ENCODE peak calls at places on chromosomes 2 and 18, in five cellular contexts. Z is IMR-90, X is psoas muscle, N is cardiac muscle cell, L is upper lobe of right lung. B is an unnamed sample.

GRCh38 chr18:46369323-46369722 is 265.1 kb downstream of the HAUS1 start:
- DNase-seq in Z (no peak), X (no peak), N (no peak), L (no peak), B (no peak)

GRCh38 chr2:70089220-70089945 is 2.1 kb downstream of the PCBP1 start:
- DNase-seq in Z (no peak), X (peak; percentile 44), N (peak; percentile 43), L (no peak), B (no peak)

GRCh38 chr2:142974288-142975024 is 97.0 kb downstream of the KYNU start:
- DNase-seq in Z (peak; percentile 55), X (no peak), N (peak; percentile 55), L (no peak), B (no peak)

GRCh38 chr2:34305587-34305986 is 706.5 kb upstream of the FAM98A start:
- DNase-seq in Z (no peak), X (no peak), N (no peak), L (no peak), B (no peak)

GRCh38 chr2:14301331-14301730 is 331.2 kb upstream of the LRATD1 start:
- DNase-seq in Z (no peak), X (no peak), N (no peak), L (no peak), B (no peak)

GRCh38 chr18:3898866-3899613 is 449.1 kb downstream of the TGIF1 start:
- DNase-seq in Z (no peak), X (no peak), N (no peak), L (no peak), B (no peak)

GRCh38 chr2:100018794-100019193 is 123.6 kb downstream of the AFF3 start:
- DNase-seq in Z (peak; percentile 91), X (no peak), N (no peak), L (no peak), B (no peak)

GRCh38 chr18:51234117-51235010 is 36.9 kb upstream of the MEX3C start:
- DNase-seq in Z (no peak), X (no peak), N (peak; percentile 63), L (no peak), B (no peak)

GRCh38 chr2:68693947-68694346 is 40.7 kb upstream of the ARHGAP25 start:
- DNase-seq in Z (no peak), X (no peak), N (no peak), L (no peak), B (no peak)

GRCh38 chr2:239443666-239444567 is 43.1 kb upstream of the HDAC4 start:
- DNase-seq in Z (peak; percentile 2), X (no peak), N (peak; percentile 34), L (no peak), B (peak; percentile 66)

GRCh38 chr2:215423928-215424540 is 11.8 kb downstream of the FN1 start:
- DNase-seq in Z (no peak), X (no peak), N (peak; percentile 64), L (no peak), B (no peak)

GRCh38 chr2:55311444-55311870 is 42.4 kb upstream of the MTIF2 start:
- DNase-seq in Z (peak; percentile 56), X (no peak), N (peak; percentile 44), L (no peak), B (no peak)

GRCh38 chr2:52934354-52934898 is 833.2 kb upstream of the CHAC2 start:
- DNase-seq in Z (peak; percentile 91), X (no peak), N (peak; percentile 51), L (no peak), B (no peak)

GRCh38 chr18:14089781-14090180 is 42.5 kb downstream of the ZNF519 start:
- DNase-seq in Z (peak; percentile 18), X (no peak), N (no peak), L (no peak), B (no peak)

GRCh38 chr2:20225294-20226151 is 593 bp upstream of the SDC1 start:
- DNase-seq in Z (peak; percentile 50), X (peak; percentile 41), N (peak; percentile 42), L (peak; percentile 91), B (peak; percentile 64)

GRCh38 chr2:112157472-112157871 is 19.3 kb downstream of the FBLN7 start:
- DNase-seq in Z (no peak), X (no peak), N (peak; percentile 20), L (no peak), B (no peak)

GRCh38 chr2:133063792-133064191 is 393.8 kb upstream of the LYPD1 start:
- DNase-seq in Z (peak; percentile 72), X (no peak), N (peak; percentile 43), L (no peak), B (no peak)

GRCh38 chr2:169328785-169329184 is 33.5 kb downstream of the LRP2 start:
- DNase-seq in Z (no peak), X (no peak), N (no peak), L (no peak), B (no peak)

GRCh38 chr2:233486778-233487552 is 79.6 kb downstream of the USP40 start:
- DNase-seq in Z (peak; percentile 94), X (no peak), N (peak; percentile 62), L (peak; percentile 67), B (no peak)

GRCh38 chr2:189293164-189293563 is 113.6 kb upstream of the COL5A2 start:
- DNase-seq in Z (peak; percentile 85), X (no peak), N (peak; percentile 73), L (no peak), B (no peak)

GRCh38 chr2:23404426-23404825 is 19.4 kb downstream of the KLHL29 start:
- DNase-seq in Z (peak; percentile 91), X (no peak), N (peak; percentile 83), L (no peak), B (no peak)

GRCh38 chr18:8936646-8937045 is 165.9 kb upstream of the NDUFV2 start:
- DNase-seq in Z (no peak), X (no peak), N (no peak), L (no peak), B (no peak)

GRCh38 chr2:2716771-2717170 is 385.7 kb upstream of the MYT1L start:
- DNase-seq in Z (no peak), X (no peak), N (no peak), L (no peak), B (no peak)

DNA sequence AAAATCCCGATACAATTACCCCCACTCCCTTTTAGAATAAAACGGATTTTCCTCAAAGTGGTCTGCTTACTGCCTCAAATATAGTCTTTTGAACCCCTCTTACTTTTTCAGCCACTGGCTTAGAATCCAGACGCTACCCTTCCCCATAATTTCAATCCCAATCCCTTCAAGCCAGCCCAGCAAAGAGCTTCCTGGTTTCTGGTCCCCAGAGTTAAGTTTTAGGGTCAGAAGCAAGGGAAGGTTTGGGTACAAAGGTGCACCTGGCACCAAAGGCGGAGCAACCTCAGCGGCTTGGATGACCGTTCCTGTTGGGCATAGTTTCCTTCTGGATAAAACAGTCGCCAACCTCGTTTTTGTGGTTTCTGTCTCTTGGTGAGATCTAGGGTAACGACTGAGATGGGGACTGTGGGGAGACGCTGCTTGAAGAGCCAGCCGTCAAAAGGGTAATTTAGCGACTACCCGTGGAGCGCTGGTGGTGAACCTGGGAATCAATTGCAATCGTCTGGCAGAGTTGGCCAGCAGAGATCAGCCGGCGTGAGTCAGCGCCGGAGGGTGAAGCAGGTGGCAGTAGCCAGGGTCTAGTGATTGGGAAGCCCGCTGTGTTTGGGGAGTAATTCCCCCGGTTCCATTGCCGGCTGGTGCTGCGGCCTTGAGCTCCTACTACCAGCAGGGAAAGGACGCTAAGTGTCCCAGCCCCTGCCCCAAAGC is 1.6 kb downstream of the FEV start:
- DNase-seq in Z (no peak), X (no peak), N (no peak), L (no peak), B (no peak)
- H3K27me3 ChIP-seq in Z (peaks cover 78% of the 10 kb centered on the region), X (peaks cover 39% of the 10 kb centered on the region), N (peaks cover 100% of the 10 kb centered on the region), L (peaks cover 99% of the 10 kb centered on the region), B (peaks cover 59% of the 10 kb centered on the region)

GRCh38 chr2:9768388-9768787 is 74.9 kb upstream of the TAF1B start:
- DNase-seq in Z (no peak), X (no peak), N (no peak), L (no peak), B (no peak)
- TF ChIP-seq CTCF in Z (peak; percentile 37), X (peak; percentile 40), N (no peak), L (no peak), B (peak; percentile 14)

GRCh38 chr2:227450196-227450851 is 21.6 kb upstream of the AGFG1 start:
- DNase-seq in Z (no peak), X (no peak), N (peak; percentile 42), L (no peak), B (no peak)
- H3K27ac ChIP-seq in Z (no peak overlapping the region), X (no peak overlapping the region), N (no peak overlapping the region), L (peak overlapping the region; percentile 40), B (no peak overlapping the region)

DNA sequence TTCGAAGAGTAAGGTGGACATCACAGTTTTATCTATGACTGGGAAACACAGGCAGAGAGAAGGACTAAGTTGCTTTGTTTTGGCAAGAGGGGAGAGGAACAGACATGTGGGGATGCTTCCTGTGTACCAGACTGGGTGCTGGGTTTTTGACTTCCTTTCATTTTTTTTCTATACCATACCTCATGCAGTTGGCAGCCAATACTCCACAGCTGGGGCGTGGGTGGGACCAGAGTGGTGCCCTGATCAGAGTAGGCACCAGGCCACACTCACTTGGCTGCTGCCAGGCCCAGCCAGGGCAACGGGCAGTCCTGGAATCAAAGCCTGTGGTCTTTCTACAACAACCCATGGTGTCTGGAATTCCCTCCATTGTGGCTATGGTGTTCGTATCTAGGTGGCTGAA is 45.2 kb downstream of the SH3RF3 start:
- DNase-seq in Z (no peak), X (no peak), N (no peak), L (no peak), B (no peak)
- H3K27me3 ChIP-seq in Z (no peaks in the 10 kb centered on the region), X (no peaks in the 10 kb centered on the region), N (no peaks in the 10 kb centered on the region), L (no peaks in the 10 kb centered on the region), B (no peaks in the 10 kb centered on the region)

GRCh38 chr2:130805613-130806012 is 31.1 kb upstream of the ARHGEF4 start:
- DNase-seq in Z (no peak), X (no peak), N (no peak), L (no peak), B (no peak)
- TF ChIP-seq CTCF in Z (no peak), X (no peak), N (no peak), L (no peak), B (no peak)